ENCODE peak calls at places on chromosomes 11 and 22, in six cellular contexts. V is psoas muscle, R is endothelial cell of umbilical vein, K is neuronal stem cell, I is sigmoid colon, O is BJ. F is an unnamed sample.

GRCh38 chr11:6572215-6572614 is 31.2 kb downstream of the RRP8 start:
- DNase-seq in V (no peak), O (peak), I (no peak), K (no peak), R (no peak), F (no peak)

GRCh38 chr11:5694642-5695041 is 5.1 kb downstream of the TRIM22 start:
- DNase-seq in O (no peak), V (no peak), R (no peak), I (no peak), K (no peak), F (no peak)

GRCh38 chr11:132456735-132457328 is 1075.5 kb downstream of the OPCML start:
- DNase-seq in K (peak), V (no peak), O (no peak), I (no peak), R (no peak), F (no peak)

GRCh38 chr11:86161373-86162255 is 82.9 kb upstream of the EED start:
- DNase-seq in K (no peak), O (no peak), V (no peak), I (no peak), R (no peak), F (no peak)

GRCh38 chr22:25383892-25384291 is 164.5 kb downstream of the CRYBB2 start:
- DNase-seq in V (no peak), K (no peak), O (no peak), I (no peak), R (no peak), F (no peak)

GRCh38 chr11:104222464-104222863 is 58.5 kb upstream of the PDGFD start:
- DNase-seq in I (no peak), O (no peak), R (no peak), K (no peak), V (no peak), F (no peak)

GRCh38 chr11:63802637-63803414 is 10.4 kb upstream of the SPINDOC start:
- DNase-seq in R (no peak), V (no peak), K (peak), I (no peak), O (no peak), F (peak)

GRCh38 chr22:26624788-26625187 is 3.0 kb downstream of the CRYBA4 start:
- DNase-seq in K (no peak), I (no peak), V (no peak), R (no peak), O (no peak), F (no peak)

GRCh38 chr22:49992921-49993648 is 19.5 kb downstream of the IL17REL start:
- DNase-seq in O (no peak), K (no peak), R (peak), V (peak), I (peak), F (no peak)

GRCh38 chr11:117972589-117973445 is 13.4 kb upstream of the IL10RA start:
- DNase-seq in I (no peak), K (no peak), R (peak), V (no peak), O (no peak), F (no peak)

GRCh38 chr11:91239359-91239758 is 985.3 kb upstream of the FAT3 start:
- DNase-seq in V (no peak), R (no peak), O (no peak), I (no peak), K (no peak), F (no peak)

GRCh38 chr11:20289732-20290131 is 73.8 kb upstream of the HTATIP2 start:
- DNase-seq in O (no peak), K (no peak), I (no peak), R (no peak), V (no peak), F (no peak)

GRCh38 chr11:73308003-73308962 is at the start of gene ARHGEF17:
- DNase-seq in I (peak), V (peak), K (peak), O (no peak), R (peak), F (peak)

GRCh38 chr11:67451658-67451976 is 912 bp downstream of the GPR152 start:
- DNase-seq in K (no peak), R (no peak), O (no peak), V (no peak), I (no peak), F (no peak)

GRCh38 chr11:27571151-27571840 is 64.7 kb upstream of the LIN7C start:
- DNase-seq in R (no peak), O (peak), V (no peak), K (no peak), I (no peak), F (no peak)

GRCh38 chr11:14904745-14905103 is 12.7 kb upstream of the CYP2R1 start:
- DNase-seq in V (peak), I (peak), R (peak), K (no peak), O (no peak), F (no peak)

GRCh38 chr11:19525714-19526113 is 186.9 kb upstream of the NAV2 start:
- DNase-seq in O (no peak), I (no peak), V (no peak), K (no peak), R (no peak), F (no peak)

GRCh38 chr11:93659841-93660240 is 1.6 kb upstream of the CEP295 start:
- DNase-seq in K (no peak), I (no peak), V (no peak), R (no peak), O (no peak), F (no peak)

GRCh38 chr11:115893701-115894100 is 389.5 kb upstream of the CADM1 start:
- DNase-seq in R (no peak), V (no peak), K (no peak), I (no peak), O (no peak), F (no peak)

GRCh38 chr11:57752954-57753353 is 1.3 kb upstream of the BTBD18 start:
- DNase-seq in V (no peak), I (no peak), O (no peak), R (no peak), K (no peak), F (no peak)

GRCh38 chr11:108931168-108931567 is 266.3 kb downstream of the DDX10 start:
- DNase-seq in I (no peak), R (no peak), V (no peak), O (no peak), K (no peak), F (no peak)

GRCh38 chr11:24134879-24135588 is 361.8 kb upstream of the LUZP2 start:
- DNase-seq in V (no peak), I (no peak), R (no peak), O (no peak), K (no peak), F (no peak)

GRCh38 chr22:31233001-31233400 is 20.9 kb downstream of the LIMK2 start:
- DNase-seq in K (no peak), O (no peak), V (no peak), I (no peak), R (peak), F (no peak)

GRCh38 chr22:31230871-31231621 is 18.9 kb downstream of the LIMK2 start:
- DNase-seq in K (no peak), V (peak), O (no peak), I (no peak), R (peak), F (peak)

GRCh38 chr22:31230155-31230870 is 18.2 kb downstream of the LIMK2 start:
- DNase-seq in K (no peak), V (no peak), O (no peak), R (peak), I (no peak), F (no peak)

GRCh38 chr22:31238057-31238456 is 26.0 kb downstream of the LIMK2 start:
- DNase-seq in K (no peak), I (no peak), R (no peak), O (no peak), V (no peak), F (no peak)

DNA sequence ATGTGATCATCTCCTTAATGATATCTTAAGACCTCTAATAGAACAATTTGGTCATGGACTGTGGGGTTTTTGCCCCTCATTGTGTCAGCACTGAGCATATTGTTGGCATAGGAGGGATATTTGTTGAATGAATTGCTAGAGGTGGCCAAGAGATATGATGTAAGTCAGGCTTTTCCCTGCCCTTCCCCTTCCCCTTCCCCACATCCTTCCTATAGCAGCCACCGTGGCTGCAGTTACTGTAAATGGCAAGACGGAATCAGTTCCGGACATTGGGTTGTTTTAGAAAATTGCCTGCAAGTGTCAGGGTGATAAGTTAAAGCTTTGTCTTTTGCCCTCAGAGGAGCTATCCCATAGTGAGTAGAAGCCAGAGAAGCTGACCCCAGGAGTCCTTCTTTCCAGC is 23.0 kb downstream of the LIMK2 start:
- DNase-seq in I (no peak), K (no peak), R (peak), V (no peak), O (no peak), F (no peak)
- H3K4me3 ChIP-seq in I (no peak), K (no peak), R (no peak), V (no peak), O (no peak), F (no peak)

GRCh38 chr22:45541580-45541979 is 38.9 kb downstream of the FBLN1 start:
- DNase-seq in K (no peak), O (no peak), R (no peak), V (no peak), I (no peak), F (no peak)

GRCh38 chr22:45537734-45538181 is 35.1 kb downstream of the FBLN1 start:
- DNase-seq in I (peak), K (no peak), R (no peak), V (peak), O (peak), F (no peak)

GRCh38 chr22:45535400-45535799 is 32.7 kb downstream of the FBLN1 start:
- DNase-seq in K (no peak), V (no peak), R (no peak), I (no peak), O (no peak), F (no peak)

GRCh38 chr22:45540122-45540521 is 37.4 kb downstream of the FBLN1 start:
- DNase-seq in O (no peak), K (no peak), I (no peak), R (no peak), V (no peak), F (no peak)

DNA sequence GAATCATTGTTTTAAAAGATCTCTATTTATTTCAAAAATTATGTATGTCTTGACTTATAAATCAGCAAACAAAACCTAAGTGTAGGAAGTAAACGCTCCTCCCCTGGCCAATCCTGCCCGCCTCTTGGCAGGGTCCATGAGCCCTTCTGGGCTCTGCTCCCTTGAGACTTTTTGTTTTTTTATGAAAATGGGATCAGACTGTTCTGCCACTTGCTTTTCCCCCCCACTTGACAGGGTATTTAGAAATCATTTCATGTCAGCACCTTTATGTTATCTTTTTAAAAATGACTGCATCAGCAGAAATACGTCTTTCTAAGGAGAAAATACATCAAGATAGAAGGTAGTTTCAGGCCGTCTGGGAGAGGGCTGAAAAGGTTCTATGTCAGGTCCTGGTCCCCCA is 35.6 kb downstream of the FBLN1 start:
- DNase-seq in O (no peak), R (no peak), K (no peak), I (no peak), V (no peak), F (no peak)
- H3K4me3 ChIP-seq in O (no peak), R (no peak), K (no peak), I (no peak), V (no peak), F (no peak)

GRCh38 chr11:69644071-69644961 is 3.4 kb downstream of the CCND1 start:
- DNase-seq in O (peak), R (peak), V (peak), K (no peak), I (peak), F (no peak)
- H3K4me3 ChIP-seq in O (peak), R (no peak), V (no peak), K (no peak), I (no peak), F (no peak)

GRCh38 chr11:114036156-114036811 is 23.2 kb upstream of the ZBTB16 start:
- DNase-seq in O (no peak), V (peak), I (peak), R (peak), K (peak), F (no peak)
- H3K4me3 ChIP-seq in O (peak), V (peak), I (peak), R (peak), K (no peak), F (no peak)

DNA sequence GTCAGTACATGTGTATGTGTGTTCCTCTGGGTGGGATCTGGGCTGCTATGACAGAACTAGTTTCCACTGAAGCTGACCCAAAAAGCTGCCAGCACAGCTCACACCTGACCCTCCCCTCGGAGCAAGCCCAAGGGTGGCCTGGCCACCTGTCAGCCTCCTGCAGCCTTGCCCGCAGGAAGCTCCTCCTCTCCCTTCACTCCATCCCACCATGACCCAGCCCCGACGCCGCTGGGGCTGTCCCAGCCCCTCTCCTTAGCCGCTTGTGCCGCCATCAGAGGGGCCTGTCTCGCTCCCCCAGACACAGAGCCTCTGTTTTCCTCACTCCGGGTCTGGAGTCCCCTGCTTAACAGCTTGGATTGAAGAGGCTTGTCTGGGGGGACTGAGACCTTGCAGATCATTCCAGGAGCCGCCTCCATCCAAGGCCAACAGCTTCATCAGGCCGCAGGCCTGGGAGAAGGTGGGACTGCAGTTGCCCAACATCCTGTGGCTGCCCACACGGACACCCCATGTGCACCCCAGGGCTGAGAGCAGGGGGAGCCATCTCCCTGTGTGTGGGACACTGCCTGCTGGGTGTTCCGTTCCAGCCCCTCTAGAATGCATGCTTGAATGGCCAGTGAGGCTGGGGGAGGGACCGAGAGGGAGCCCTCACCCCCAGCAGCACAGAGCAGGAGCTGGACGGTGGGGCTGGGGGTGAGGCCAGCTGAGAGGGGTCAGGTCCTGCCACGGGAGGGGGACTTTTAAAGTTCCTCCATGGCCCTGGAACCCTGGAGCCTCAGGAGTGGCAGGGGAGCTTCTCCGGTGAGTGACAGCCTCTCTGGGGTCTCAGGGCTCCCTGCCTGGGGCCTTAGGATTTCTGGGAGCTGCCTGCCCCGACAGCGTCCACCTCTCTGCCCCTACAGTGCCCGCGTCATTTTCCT is 696 bp downstream of the MRGPRF start:
- DNase-seq in R (no peak), K (no peak), O (no peak), V (peak), I (peak), F (no peak)
- H3K4me3 ChIP-seq in R (no peak), K (peak), O (peak), V (peak), I (peak), F (no peak)

GRCh38 chr22:31343235-31344191 is 2.6 kb downstream of the PATZ1 start:
- DNase-seq in R (peak), O (no peak), K (peak), V (no peak), I (no peak), F (no peak)
- H3K4me3 ChIP-seq in R (peak), O (no peak), K (peak), V (peak), I (no peak), F (peak)

DNA sequence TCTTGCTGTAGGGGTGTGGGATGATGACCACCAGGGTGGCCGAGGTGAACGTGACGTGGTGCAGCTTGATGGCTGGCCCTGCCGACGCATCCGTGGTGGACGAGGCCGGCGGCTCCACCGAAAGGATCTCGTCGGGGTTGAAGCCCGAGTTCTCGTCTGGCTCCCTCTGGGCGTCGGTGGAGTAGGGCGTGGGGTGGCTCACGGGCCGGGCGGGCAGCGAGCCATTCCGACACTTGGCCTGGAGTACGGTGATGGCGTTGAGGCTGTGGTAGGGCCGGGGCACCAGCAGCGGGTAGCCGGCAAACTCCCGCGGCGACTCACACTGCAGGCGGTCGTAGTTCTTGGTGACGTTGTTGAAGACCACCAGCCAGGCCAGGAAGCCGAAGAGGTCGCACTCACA is 52.7 kb downstream of the ELFN2 start:
- DNase-seq in I (no peak), O (no peak), V (no peak), R (no peak), K (no peak), F (no peak)
- H3K4me3 ChIP-seq in I (no peak), O (no peak), V (no peak), R (no peak), K (no peak), F (no peak)

DNA sequence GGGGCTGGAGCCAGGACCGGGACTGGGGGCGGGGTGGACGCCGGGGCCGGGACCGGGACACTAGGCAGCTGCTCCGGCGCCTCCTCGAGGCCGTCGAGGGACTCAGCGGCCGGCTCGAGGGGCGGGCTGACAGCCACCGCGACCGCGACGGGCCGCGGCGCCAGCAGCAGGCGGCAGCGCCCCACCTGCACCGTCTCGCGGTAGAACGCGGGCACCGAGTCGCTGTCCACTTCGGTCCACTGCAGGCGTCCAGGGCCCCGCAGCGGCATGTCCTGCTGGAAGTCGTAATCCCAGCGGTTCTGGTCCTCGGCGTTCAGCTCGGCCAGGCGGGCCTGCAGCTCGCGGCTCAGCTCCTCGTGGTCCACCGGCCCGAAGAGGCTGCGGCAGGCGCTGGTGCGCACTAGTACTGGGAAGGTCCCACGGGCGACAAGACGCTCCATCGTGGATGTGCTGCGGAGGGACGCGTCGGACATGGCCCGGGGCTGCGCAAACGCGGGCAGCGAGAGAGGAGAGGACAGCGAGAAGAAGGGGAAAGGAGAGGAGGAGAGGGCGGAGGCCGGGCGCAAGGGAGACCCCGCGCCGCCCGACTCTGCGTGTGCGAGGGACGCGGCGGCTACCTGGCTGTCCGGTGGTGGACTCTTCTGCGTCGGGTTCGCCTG is 429 bp downstream of the CDKN1C start:
- DNase-seq in V (peak), K (no peak), O (no peak), R (peak), I (peak), F (no peak)
- H3K4me3 ChIP-seq in V (peak), K (peak), O (peak), R (peak), I (peak), F (peak)

DNA sequence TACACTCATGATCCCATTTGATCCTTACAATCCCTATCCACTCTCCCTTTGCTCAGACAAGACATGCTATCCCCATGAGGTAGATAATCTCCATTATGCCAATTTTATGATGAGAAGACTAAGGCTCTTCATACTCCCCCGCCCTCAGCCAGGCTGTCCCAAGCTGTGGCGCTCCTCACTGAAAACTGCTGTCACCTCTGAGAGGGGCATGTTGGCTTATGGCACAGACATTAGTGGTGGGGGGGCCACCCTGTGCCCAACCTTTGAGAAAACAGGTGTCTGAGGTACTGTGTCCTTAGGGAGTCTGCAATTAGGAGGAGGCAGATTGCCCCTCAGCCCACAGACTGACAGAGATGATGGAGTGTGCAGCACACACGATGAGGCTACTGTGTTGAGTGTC is 2.4 kb downstream of the DDTL start:
- DNase-seq in V (no peak), R (no peak), O (no peak), I (peak), K (no peak), F (no peak)
- H3K4me3 ChIP-seq in V (peak), R (no peak), O (no peak), I (no peak), K (no peak), F (no peak)